ENCODE peak calls at places on chromosomes 6 and 20, in six cellular contexts. A is activated naive CD8-positive, alpha-beta T cell treated with anti-CD3 and anti-CD28 coated beads, Interleukin-2, amount 50 U/mL, for 24 hours; M is GM18507; L is stimulated activated CD4-positive, alpha-beta T cell treated with anti-CD3 and anti-CD28 coated beads, Interleukin-15, amount 100 ng/mL, for 48 hours; X is immature natural killer cell; Q is activated CD8-positive, alpha-beta memory T cell treated with anti-CD3 and anti-CD28 coated beads, Interleukin-2, amount 10 ng/mL, durations not matched to agents 7 days and 5 days. Z is an unnamed sample.

GRCh38 chr6:133796235-133796634 is 92.7 kb upstream of the TCF21 start:
- DNase-seq in A (no peak), Q (no peak), L (no peak), M (no peak), X (no peak), Z (no peak)

GRCh38 chr20:15220009-15220656 is 882.7 kb upstream of the FLRT3 start:
- DNase-seq in A (no peak), X (no peak), M (no peak), Q (no peak), L (no peak), Z (no peak)

GRCh38 chr6:16157909-16158308 is 29.0 kb downstream of the MYLIP start:
- DNase-seq in Q (no peak), X (no peak), L (no peak), M (no peak), A (no peak), Z (no peak)

GRCh38 chr20:59999502-59999901 is 41.3 kb downstream of the CDH26 start:
- DNase-seq in A (no peak), X (no peak), L (no peak), Q (no peak), M (no peak), Z (peak)

GRCh38 chr6:20712011-20712410 is 177.8 kb downstream of the CDKAL1 start:
- DNase-seq in X (no peak), M (no peak), A (no peak), L (no peak), Q (no peak), Z (no peak)

GRCh38 chr6:134853111-134854055 is 96.5 kb downstream of the ALDH8A1 start:
- DNase-seq in Q (no peak), M (no peak), L (no peak), A (no peak), X (no peak), Z (no peak)

GRCh38 chr6:123352279-123352678 is 284.5 kb downstream of the TRDN start:
- DNase-seq in A (no peak), Q (no peak), X (no peak), M (no peak), L (no peak), Z (no peak)

GRCh38 chr6:7058250-7058923 is 49.4 kb upstream of the RREB1 start:
- DNase-seq in M (no peak), X (no peak), Q (no peak), A (peak), L (no peak), Z (no peak)

GRCh38 chr6:40947876-40948514 is 91.0 kb downstream of the UNC5CL start:
- DNase-seq in X (no peak), M (no peak), A (no peak), Q (no peak), L (no peak), Z (no peak)

GRCh38 chr6:155142902-155143609 is 120.8 kb upstream of the CLDN20 start:
- DNase-seq in L (no peak), X (peak), A (no peak), M (no peak), Q (no peak), Z (no peak)